ENCODE peak calls at places on chromosomes 3 and 15, in six cellular contexts. One of them, this sample, is unnamed.

GRCh38 chr15:91694829-91695205 is 158.7 kb upstream of the SLCO3A1 start:
- DNase-seq in CD4-positive, alpha-beta T cell: no peak
- DNase-seq in pancreas: no peak
- DNase-seq in left ventricle myocardium inferior: no peak
- DNase-seq in epithelial cell of prostate: no peak
- DNase-seq in GM23338: no peak
- DNase-seq in this sample: peak

GRCh38 chr3:65170357-65171090 is 482.7 kb upstream of the ADAMTS9 start:
- DNase-seq in GM23338: peak
- DNase-seq in left ventricle myocardium inferior: peak
- DNase-seq in CD4-positive, alpha-beta T cell: no peak
- DNase-seq in epithelial cell of prostate: no peak
- DNase-seq in pancreas: peak
- DNase-seq in this sample: peak

GRCh38 chr3:141429371-141430035 is 57.3 kb upstream of the RASA2 start:
- DNase-seq in left ventricle myocardium inferior: peak
- DNase-seq in GM23338: no peak
- DNase-seq in epithelial cell of prostate: no peak
- DNase-seq in CD4-positive, alpha-beta T cell: no peak
- DNase-seq in pancreas: no peak
- DNase-seq in this sample: no peak

GRCh38 chr3:25781758-25782594 is 1.3 kb downstream of the NGLY1 start:
- DNase-seq in pancreas: no peak
- DNase-seq in CD4-positive, alpha-beta T cell: no peak
- DNase-seq in epithelial cell of prostate: no peak
- DNase-seq in GM23338: no peak
- DNase-seq in left ventricle myocardium inferior: no peak
- DNase-seq in this sample: no peak

GRCh38 chr3:38136272-38136806 is 588 bp downstream of the ACAA1 start:
- DNase-seq in left ventricle myocardium inferior: no peak
- DNase-seq in CD4-positive, alpha-beta T cell: no peak
- DNase-seq in pancreas: peak
- DNase-seq in GM23338: peak
- DNase-seq in epithelial cell of prostate: no peak
- DNase-seq in this sample: peak

GRCh38 chr15:73078722-73079121 is 26.5 kb downstream of the NEO1 start:
- DNase-seq in left ventricle myocardium inferior: no peak
- DNase-seq in pancreas: peak
- DNase-seq in CD4-positive, alpha-beta T cell: no peak
- DNase-seq in GM23338: peak
- DNase-seq in epithelial cell of prostate: peak
- DNase-seq in this sample: no peak

GRCh38 chr15:74170083-74170844 is 3.2 kb upstream of the ISLR start:
- DNase-seq in pancreas: no peak
- DNase-seq in GM23338: no peak
- DNase-seq in CD4-positive, alpha-beta T cell: no peak
- DNase-seq in left ventricle myocardium inferior: no peak
- DNase-seq in epithelial cell of prostate: no peak
- DNase-seq in this sample: peak

GRCh38 chr15:83846847-83847246 is 192.9 kb downstream of the ADAMTSL3 start:
- DNase-seq in CD4-positive, alpha-beta T cell: no peak
- DNase-seq in pancreas: no peak
- DNase-seq in left ventricle myocardium inferior: no peak
- DNase-seq in epithelial cell of prostate: no peak
- DNase-seq in GM23338: no peak
- DNase-seq in this sample: no peak

GRCh38 chr3:101695779-101696372 is 9.4 kb upstream of the RPL24 start:
- DNase-seq in left ventricle myocardium inferior: no peak
- DNase-seq in epithelial cell of prostate: no peak
- DNase-seq in CD4-positive, alpha-beta T cell: no peak
- DNase-seq in GM23338: peak
- DNase-seq in pancreas: no peak
- DNase-seq in this sample: no peak

GRCh38 chr15:67828969-67829646 is 3.8 kb downstream of the SKOR1 start:
- DNase-seq in pancreas: no peak
- DNase-seq in epithelial cell of prostate: no peak
- DNase-seq in CD4-positive, alpha-beta T cell: no peak
- DNase-seq in left ventricle myocardium inferior: no peak
- DNase-seq in GM23338: peak
- DNase-seq in this sample: no peak

GRCh38 chr3:191141728-191142127 is 57.3 kb upstream of the OSTN start:
- DNase-seq in epithelial cell of prostate: peak
- DNase-seq in left ventricle myocardium inferior: no peak
- DNase-seq in CD4-positive, alpha-beta T cell: no peak
- DNase-seq in pancreas: no peak
- DNase-seq in GM23338: no peak
- DNase-seq in this sample: no peak

GRCh38 chr3:112979244-112979832 is 4.4 kb upstream of the CD200R1 start:
- DNase-seq in CD4-positive, alpha-beta T cell: no peak
- DNase-seq in left ventricle myocardium inferior: no peak
- DNase-seq in pancreas: no peak
- DNase-seq in epithelial cell of prostate: no peak
- DNase-seq in GM23338: peak
- DNase-seq in this sample: no peak

GRCh38 chr3:73485877-73486311 is 138.8 kb downstream of the PDZRN3 start:
- DNase-seq in GM23338: no peak
- DNase-seq in pancreas: no peak
- DNase-seq in epithelial cell of prostate: no peak
- DNase-seq in left ventricle myocardium inferior: no peak
- DNase-seq in CD4-positive, alpha-beta T cell: no peak
- DNase-seq in this sample: no peak

GRCh38 chr3:105915524-105915923 is 46.7 kb upstream of the CBLB start:
- DNase-seq in left ventricle myocardium inferior: no peak
- DNase-seq in epithelial cell of prostate: peak
- DNase-seq in GM23338: no peak
- DNase-seq in CD4-positive, alpha-beta T cell: no peak
- DNase-seq in pancreas: no peak
- DNase-seq in this sample: no peak

GRCh38 chr15:33243393-33243792 is 48.9 kb upstream of the FMN1 start:
- DNase-seq in CD4-positive, alpha-beta T cell: no peak
- DNase-seq in epithelial cell of prostate: no peak
- DNase-seq in left ventricle myocardium inferior: no peak
- DNase-seq in pancreas: no peak
- DNase-seq in GM23338: no peak
- DNase-seq in this sample: no peak

GRCh38 chr3:142009029-142009428 is 132.6 kb downstream of the ATP1B3 start:
- DNase-seq in left ventricle myocardium inferior: no peak
- DNase-seq in GM23338: no peak
- DNase-seq in epithelial cell of prostate: no peak
- DNase-seq in pancreas: no peak
- DNase-seq in CD4-positive, alpha-beta T cell: no peak
- DNase-seq in this sample: no peak

GRCh38 chr3:171162986-171163723 is 136.6 kb upstream of the SLC2A2 start:
- DNase-seq in epithelial cell of prostate: no peak
- DNase-seq in left ventricle myocardium inferior: no peak
- DNase-seq in pancreas: no peak
- DNase-seq in CD4-positive, alpha-beta T cell: no peak
- DNase-seq in GM23338: peak
- DNase-seq in this sample: no peak

GRCh38 chr3:127092368-127092767 is 100.6 kb upstream of the PRR23E start:
- DNase-seq in pancreas: no peak
- DNase-seq in epithelial cell of prostate: no peak
- DNase-seq in left ventricle myocardium inferior: no peak
- DNase-seq in GM23338: no peak
- DNase-seq in CD4-positive, alpha-beta T cell: no peak
- DNase-seq in this sample: no peak

GRCh38 chr3:14461748-14462324 is 59.4 kb downstream of the SLC6A6 start:
- DNase-seq in pancreas: no peak
- DNase-seq in GM23338: peak
- DNase-seq in CD4-positive, alpha-beta T cell: peak
- DNase-seq in epithelial cell of prostate: no peak
- DNase-seq in left ventricle myocardium inferior: peak
- DNase-seq in this sample: no peak

GRCh38 chr3:43748179-43748578 is 57.4 kb downstream of the ABHD5 start:
- DNase-seq in left ventricle myocardium inferior: no peak
- DNase-seq in CD4-positive, alpha-beta T cell: no peak
- DNase-seq in epithelial cell of prostate: no peak
- DNase-seq in pancreas: no peak
- DNase-seq in GM23338: no peak
- DNase-seq in this sample: no peak

GRCh38 chr15:77895742-77896141 is 181.8 kb downstream of the TBC1D2B start:
- DNase-seq in epithelial cell of prostate: no peak
- DNase-seq in left ventricle myocardium inferior: no peak
- DNase-seq in CD4-positive, alpha-beta T cell: no peak
- DNase-seq in GM23338: no peak
- DNase-seq in pancreas: no peak
- DNase-seq in this sample: no peak

GRCh38 chr3:126982125-126982521 is 792 bp upstream of the PLXNA1 start:
- DNase-seq in CD4-positive, alpha-beta T cell: peak
- DNase-seq in pancreas: no peak
- DNase-seq in GM23338: peak
- DNase-seq in left ventricle myocardium inferior: no peak
- DNase-seq in epithelial cell of prostate: no peak
- DNase-seq in this sample: no peak

GRCh38 chr15:39997031-39997430 is 42.0 kb downstream of the SRP14 start:
- DNase-seq in epithelial cell of prostate: no peak
- DNase-seq in left ventricle myocardium inferior: no peak
- DNase-seq in GM23338: no peak
- DNase-seq in CD4-positive, alpha-beta T cell: no peak
- DNase-seq in pancreas: no peak
- DNase-seq in this sample: no peak

GRCh38 chr3:100360757-100361496 is 26.4 kb downstream of the NIT2 start:
- DNase-seq in epithelial cell of prostate: no peak
- DNase-seq in GM23338: no peak
- DNase-seq in left ventricle myocardium inferior: no peak
- DNase-seq in pancreas: no peak
- DNase-seq in CD4-positive, alpha-beta T cell: no peak
- DNase-seq in this sample: no peak

GRCh38 chr3:99472385-99472784 is 166.0 kb upstream of the COL8A1 start:
- DNase-seq in GM23338: no peak
- DNase-seq in pancreas: no peak
- DNase-seq in left ventricle myocardium inferior: no peak
- DNase-seq in CD4-positive, alpha-beta T cell: no peak
- DNase-seq in epithelial cell of prostate: no peak
- DNase-seq in this sample: no peak

GRCh38 chr15:82045179-82045891 is 483 bp downstream of the MEX3B start:
- DNase-seq in pancreas: no peak
- DNase-seq in GM23338: peak
- DNase-seq in CD4-positive, alpha-beta T cell: peak
- DNase-seq in left ventricle myocardium inferior: peak
- DNase-seq in epithelial cell of prostate: no peak
- DNase-seq in this sample: peak

GRCh38 chr15:78131295-78132021 is at the start of gene CIB2:
- DNase-seq in GM23338: peak
- DNase-seq in pancreas: peak
- DNase-seq in left ventricle myocardium inferior: peak
- DNase-seq in CD4-positive, alpha-beta T cell: peak
- DNase-seq in epithelial cell of prostate: no peak
- DNase-seq in this sample: peak

GRCh38 chr3:196599734-196600128 is 31.3 kb downstream of the FBXO45 start:
- DNase-seq in CD4-positive, alpha-beta T cell: no peak
- DNase-seq in pancreas: no peak
- DNase-seq in GM23338: no peak
- DNase-seq in left ventricle myocardium inferior: no peak
- DNase-seq in epithelial cell of prostate: no peak
- DNase-seq in this sample: no peak

GRCh38 chr3:112888388-112889085 is 41.9 kb upstream of the CD200R1L start:
- DNase-seq in pancreas: no peak
- DNase-seq in epithelial cell of prostate: no peak
- DNase-seq in CD4-positive, alpha-beta T cell: no peak
- DNase-seq in left ventricle myocardium inferior: no peak
- DNase-seq in GM23338: no peak
- DNase-seq in this sample: no peak

GRCh38 chr15:28942046-28942445 is 56.3 kb downstream of the APBA2 start:
- DNase-seq in left ventricle myocardium inferior: no peak
- DNase-seq in GM23338: no peak
- DNase-seq in CD4-positive, alpha-beta T cell: peak
- DNase-seq in epithelial cell of prostate: no peak
- DNase-seq in pancreas: no peak
- DNase-seq in this sample: no peak
- H3K27ac ChIP-seq in left ventricle myocardium inferior: no peak
- H3K27ac ChIP-seq in GM23338: no peak
- H3K27ac ChIP-seq in CD4-positive, alpha-beta T cell: no peak
- H3K27ac ChIP-seq in epithelial cell of prostate: no peak
- H3K27ac ChIP-seq in pancreas: no peak
- H3K27ac ChIP-seq in this sample: no peak

DNA sequence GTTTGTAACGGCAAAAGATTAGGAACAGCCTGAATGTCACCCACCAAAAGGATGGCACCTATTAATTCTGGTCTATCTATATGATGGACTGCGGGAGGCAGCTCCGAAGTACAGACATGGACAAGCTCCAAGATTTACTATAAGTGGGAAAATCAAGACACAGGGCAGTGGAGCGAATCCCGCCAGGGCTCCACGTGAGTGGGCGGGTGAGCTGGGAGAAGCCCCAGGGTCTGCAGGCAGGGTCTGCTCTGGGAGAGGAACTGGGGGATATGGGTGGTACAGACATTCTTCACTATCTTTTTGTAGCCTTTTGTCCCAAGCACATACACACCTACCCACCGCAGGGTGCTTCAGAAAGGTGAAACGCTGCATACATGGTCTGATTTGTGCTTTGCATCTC is 38.2 kb upstream of the SPTBN5 start:
- DNase-seq in epithelial cell of prostate: no peak
- DNase-seq in pancreas: no peak
- DNase-seq in CD4-positive, alpha-beta T cell: no peak
- DNase-seq in GM23338: no peak
- DNase-seq in left ventricle myocardium inferior: no peak
- DNase-seq in this sample: no peak
- H3K27ac ChIP-seq in epithelial cell of prostate: no peak
- H3K27ac ChIP-seq in pancreas: no peak
- H3K27ac ChIP-seq in CD4-positive, alpha-beta T cell: no peak
- H3K27ac ChIP-seq in GM23338: peak
- H3K27ac ChIP-seq in left ventricle myocardium inferior: peak
- H3K27ac ChIP-seq in this sample: no peak

GRCh38 chr3:45055411-45056143 is 29.5 kb downstream of the CLEC3B start:
- DNase-seq in epithelial cell of prostate: no peak
- DNase-seq in left ventricle myocardium inferior: no peak
- DNase-seq in GM23338: peak
- DNase-seq in pancreas: no peak
- DNase-seq in CD4-positive, alpha-beta T cell: no peak
- DNase-seq in this sample: no peak

GRCh38 chr3:45057557-45057956 is 31.5 kb downstream of the CLEC3B start:
- DNase-seq in CD4-positive, alpha-beta T cell: no peak
- DNase-seq in left ventricle myocardium inferior: no peak
- DNase-seq in pancreas: no peak
- DNase-seq in GM23338: no peak
- DNase-seq in epithelial cell of prostate: no peak
- DNase-seq in this sample: no peak

GRCh38 chr3:45056608-45057301 is 30.7 kb downstream of the CLEC3B start:
- DNase-seq in left ventricle myocardium inferior: no peak
- DNase-seq in pancreas: no peak
- DNase-seq in CD4-positive, alpha-beta T cell: no peak
- DNase-seq in GM23338: peak
- DNase-seq in epithelial cell of prostate: no peak
- DNase-seq in this sample: no peak

GRCh38 chr3:45054196-45054857 is 28.2 kb downstream of the CLEC3B start:
- DNase-seq in CD4-positive, alpha-beta T cell: no peak
- DNase-seq in pancreas: no peak
- DNase-seq in left ventricle myocardium inferior: no peak
- DNase-seq in GM23338: no peak
- DNase-seq in epithelial cell of prostate: no peak
- DNase-seq in this sample: no peak

GRCh38 chr3:45055032-45055410 is 28.9 kb downstream of the CLEC3B start:
- DNase-seq in pancreas: no peak
- DNase-seq in epithelial cell of prostate: no peak
- DNase-seq in GM23338: no peak
- DNase-seq in left ventricle myocardium inferior: no peak
- DNase-seq in CD4-positive, alpha-beta T cell: no peak
- DNase-seq in this sample: no peak
- H3K27ac ChIP-seq in pancreas: no peak
- H3K27ac ChIP-seq in epithelial cell of prostate: peak
- H3K27ac ChIP-seq in GM23338: no peak
- H3K27ac ChIP-seq in left ventricle myocardium inferior: no peak
- H3K27ac ChIP-seq in CD4-positive, alpha-beta T cell: no peak
- H3K27ac ChIP-seq in this sample: no peak

GRCh38 chr15:62770111-62770660 is 272.4 kb upstream of the TPM1 start:
- DNase-seq in epithelial cell of prostate: no peak
- DNase-seq in left ventricle myocardium inferior: no peak
- DNase-seq in pancreas: no peak
- DNase-seq in GM23338: no peak
- DNase-seq in CD4-positive, alpha-beta T cell: no peak
- DNase-seq in this sample: no peak
- H3K27ac ChIP-seq in epithelial cell of prostate: peak
- H3K27ac ChIP-seq in left ventricle myocardium inferior: no peak
- H3K27ac ChIP-seq in pancreas: no peak
- H3K27ac ChIP-seq in GM23338: no peak
- H3K27ac ChIP-seq in CD4-positive, alpha-beta T cell: no peak
- H3K27ac ChIP-seq in this sample: no peak